ENCODE peak calls at places on chromosomes 7 and 10, in nine cellular contexts. Q is Ammon's horn, O is non-pigmented ciliary epithelial cell, N is Calu3, L is SHP77 treated with DMSO at 0.1 percent for 48 hours, C is cardiac fibroblast, A is astrocyte of the spinal cord, T is tibial artery, Z is fibroblast of the conjunctiva. F is an unnamed sample.

GRCh38 chr10:49106451-49106850 is 8.9 kb downstream of the VSTM4 start:
- DNase-seq in Z (no peak), T (peak; percentile 70), N (no peak), C (no peak), Q (peak; percentile 79), L (no peak), O (no peak), A (no peak), F (peak; percentile 49)

GRCh38 chr7:132030161-132030568 is 473.7 kb upstream of the PODXL start:
- DNase-seq in C (no peak), Z (no peak), N (peak; percentile 41), A (no peak), T (no peak), Q (peak; percentile 54), L (no peak), O (no peak), F (peak; percentile 82)

GRCh38 chr10:114996542-114996941 is 58.5 kb downstream of the TRUB1 start:
- DNase-seq in O (peak; percentile 62), C (peak; percentile 64), Z (no peak), N (no peak), L (no peak), Q (no peak), T (no peak), A (peak; percentile 51), F (no peak)

GRCh38 chr7:109986701-109987100 is 1104.2 kb upstream of the LRRN3 start:
- DNase-seq in N (no peak), A (no peak), L (no peak), Z (no peak), O (no peak), T (no peak), Q (no peak), C (no peak), F (no peak)

GRCh38 chr10:33113111-33113856 is 155.3 kb upstream of the ITGB1 start:
- DNase-seq in C (peak; percentile 72), N (no peak), A (peak; percentile 44), Q (no peak), L (no peak), Z (no peak), T (no peak), O (no peak), F (no peak)

GRCh38 chr10:72081772-72082590 is 6.4 kb downstream of the SPOCK2 start:
- DNase-seq in C (no peak), N (peak; percentile 96), L (no peak), T (no peak), Z (no peak), A (no peak), Q (no peak), O (no peak), F (no peak)

GRCh38 chr10:66322777-66323176 is 603.1 kb upstream of the LRRTM3 start:
- DNase-seq in A (peak; percentile 1), Q (no peak), C (no peak), Z (no peak), L (no peak), O (no peak), N (no peak), T (no peak), F (no peak)

GRCh38 chr10:22534849-22535604 is 179.4 kb downstream of the PIP4K2A start:
- DNase-seq in Z (no peak), L (no peak), T (no peak), O (no peak), A (peak; percentile 22), Q (peak; percentile 40), C (peak; percentile 46), N (no peak), F (no peak)

GRCh38 chr10:97217299-97217698 is 31.5 kb upstream of the SLIT1 start:
- DNase-seq in N (no peak), Q (no peak), A (no peak), L (no peak), C (no peak), T (no peak), O (no peak), Z (no peak), F (no peak)

GRCh38 chr7:98872328-98872924 is 2.6 kb upstream of the TMEM130 start:
- DNase-seq in O (no peak), C (peak; percentile 36), L (no peak), A (no peak), Q (no peak), T (no peak), N (no peak), Z (no peak), F (no peak)

GRCh38 chr10:22429146-22429545 is 83.8 kb downstream of the SPAG6 start:
- DNase-seq in O (no peak), A (no peak), Z (no peak), T (no peak), L (no peak), Q (no peak), N (no peak), C (no peak), F (no peak)

GRCh38 chr10:36630267-36630666 is 495.1 kb upstream of the ANKRD30A start:
- DNase-seq in T (no peak), C (no peak), A (no peak), Q (no peak), Z (no peak), N (no peak), L (no peak), O (no peak), F (no peak)

GRCh38 chr10:119761106-119761505 is 35.3 kb downstream of the INPP5F start:
- DNase-seq in T (no peak), Q (no peak), L (no peak), Z (peak; percentile 51), C (peak; percentile 79), N (no peak), O (peak; percentile 73), A (peak; percentile 78), F (no peak)

GRCh38 chr7:68720722-68721121 is 877.6 kb upstream of the AUTS2 start:
- DNase-seq in Q (no peak), Z (no peak), C (no peak), O (no peak), T (no peak), L (no peak), A (peak; percentile 31), N (no peak), F (no peak)

GRCh38 chr10:115772606-115773005 is 500.4 kb downstream of the GFRA1 start:
- DNase-seq in Z (peak; percentile 84), O (peak; percentile 89), C (peak; percentile 89), L (no peak), Q (peak; percentile 44), N (no peak), A (peak; percentile 81), T (no peak), F (no peak)

GRCh38 chr10:282294-283139 is 147.3 kb downstream of the ZMYND11 start:
- DNase-seq in T (no peak), A (peak; percentile 47), O (no peak), Q (no peak), Z (no peak), C (peak; percentile 64), N (no peak), L (no peak), F (no peak)

GRCh38 chr10:115948415-115948814 is 324.6 kb downstream of the GFRA1 start:
- DNase-seq in C (peak; percentile 35), Q (no peak), Z (no peak), O (no peak), A (peak; percentile 29), L (no peak), N (no peak), T (no peak), F (no peak)

GRCh38 chr10:72542396-72542815 is 83.5 kb downstream of the MICU1 start:
- DNase-seq in N (no peak), O (no peak), T (no peak), Q (no peak), C (no peak), A (no peak), L (no peak), Z (no peak), F (no peak)

GRCh38 chr7:27046854-27047549 is 48.8 kb downstream of the HOXA1 start:
- DNase-seq in C (peak; percentile 75), O (no peak), Z (no peak), T (no peak), L (no peak), A (peak; percentile 61), N (no peak), Q (no peak), F (no peak)

GRCh38 chr7:16644624-16644986 is 949 bp downstream of the ANKMY2 start:
- DNase-seq in Z (no peak), L (no peak), A (peak; percentile 52), N (peak; percentile 66), Q (peak; percentile 49), C (peak; percentile 43), O (no peak), T (peak; percentile 44), F (peak; percentile 46)

GRCh38 chr10:60801538-60801937 is 23.3 kb downstream of the CDK1 start:
- DNase-seq in Z (no peak), A (no peak), N (no peak), Q (no peak), L (no peak), T (no peak), C (no peak), O (no peak), F (no peak)

GRCh38 chr7:84112771-84113170 is 81.8 kb downstream of the SEMA3A start:
- DNase-seq in L (no peak), Z (no peak), N (no peak), C (no peak), T (no peak), A (no peak), Q (no peak), O (no peak), F (no peak)

GRCh38 chr7:44602576-44602910 is 3.9 kb upstream of the OGDH start:
- DNase-seq in Q (no peak), A (no peak), Z (no peak), O (no peak), T (no peak), N (no peak), L (no peak), C (no peak), F (no peak)

GRCh38 chr7:4792537-4793126 is 17.2 kb downstream of the AP5Z1 start:
- DNase-seq in C (no peak), O (no peak), T (no peak), Q (no peak), Z (no peak), N (no peak), L (no peak), A (peak; percentile 15), F (no peak)

GRCh38 chr7:35513828-35514227 is 181.1 kb downstream of the HERPUD2 start:
- DNase-seq in O (no peak), N (no peak), Z (no peak), A (peak; percentile 9), L (no peak), C (no peak), Q (no peak), T (no peak), F (no peak)

GRCh38 chr10:84401838-84402611 is 73.6 kb downstream of the CCSER2 start:
- DNase-seq in Q (no peak), N (no peak), C (no peak), Z (no peak), A (no peak), O (no peak), T (no peak), L (no peak), F (no peak)

GRCh38 chr10:74079914-74080590 is 70.6 kb downstream of the AP3M1 start:
- DNase-seq in C (peak; percentile 63), Z (no peak), A (peak; percentile 71), N (no peak), T (no peak), Q (no peak), L (no peak), O (no peak), F (no peak)

GRCh38 chr7:4774804-4775280 is 581 bp upstream of the AP5Z1 start:
- DNase-seq in L (peak; percentile 62), C (peak; percentile 85), A (peak; percentile 78), N (peak; percentile 38), O (no peak), Q (no peak), T (peak; percentile 41), Z (no peak), F (no peak)

GRCh38 chr10:102673961-102674511 is 29.8 kb downstream of the TRIM8 start:
- DNase-seq in Z (peak; percentile 27), C (peak; percentile 83), N (no peak), O (peak; percentile 45), T (peak; percentile 68), L (peak; percentile 67), A (peak; percentile 76), Q (peak; percentile 86), F (no peak)

GRCh38 chr10:48205918-48206317 is 68.6 kb downstream of the FRMPD2 start:
- DNase-seq in Z (no peak), Q (no peak), L (no peak), C (no peak), T (no peak), O (no peak), N (no peak), A (no peak), F (no peak)

GRCh38 chr7:99824091-99824490 is 3.7 kb upstream of the CYP3A43 start:
- DNase-seq in T (no peak), C (no peak), L (no peak), N (no peak), A (no peak), O (no peak), Z (no peak), Q (no peak), F (no peak)

F was measured in mucosa of gallbladder.